ENCODE peak calls at places on chromosomes 4 and X, in ten cellular contexts. R is GM12865, W is tibial artery, Q is glutamatergic neuron, S is GM13977, U is lung, O is PC-9, H is RWPE1, F is thoracic aorta, Z is GM20000. C is an unnamed sample.

GRCh38 chrX:9770319-9770718 is 4.7 kb upstream of the GPR143 start:
- DNase-seq in R (no peak), W (no peak), Q (no peak), S (no peak), U (no peak), O (no peak), H (no peak), F (no peak), Z (no peak), C (no peak)

GRCh38 chr4:90357117-90357710 is 230.0 kb downstream of the CCSER1 start:
- DNase-seq in R (peak), W (no peak), Q (no peak), S (peak), U (no peak), O (no peak), H (peak), F (no peak), Z (peak), C (no peak)

GRCh38 chr4:54233697-54234496 is 4.8 kb downstream of the PDGFRA start:
- DNase-seq in R (peak), W (peak), Q (peak), S (peak), U (peak), O (peak), H (peak), F (no peak), Z (peak), C (peak)

GRCh38 chrX:23901065-23901464 is 6.7 kb downstream of the APOO start:
- DNase-seq in R (peak), W (no peak), Q (no peak), S (no peak), U (no peak), O (peak), H (peak), F (no peak), Z (no peak), C (no peak)

GRCh38 chr4:127604949-127605709 is 27.6 kb upstream of the INTU start:
- DNase-seq in R (peak), W (no peak), Q (no peak), S (peak), U (no peak), O (no peak), H (peak), F (no peak), Z (no peak), C (no peak)

GRCh38 chr4:1055721-1056590 is 44.5 kb downstream of the FGFRL1 start:
- DNase-seq in R (peak), W (no peak), Q (no peak), S (peak), U (no peak), O (no peak), H (no peak), F (no peak), Z (peak), C (no peak)

GRCh38 chrX:68332156-68332823 is 101.0 kb downstream of the OPHN1 start:
- DNase-seq in R (no peak), W (no peak), Q (no peak), S (no peak), U (no peak), O (no peak), H (no peak), F (no peak), Z (no peak), C (no peak)

GRCh38 chrX:18769812-18770573 is 62.5 kb downstream of the PPEF1 start:
- DNase-seq in R (no peak), W (no peak), Q (no peak), S (no peak), U (no peak), O (no peak), H (no peak), F (no peak), Z (peak), C (no peak)

GRCh38 chr4:77777135-77777777 is 41.9 kb downstream of the CNOT6L start:
- DNase-seq in R (no peak), W (no peak), Q (no peak), S (no peak), U (no peak), O (no peak), H (no peak), F (no peak), Z (no peak), C (no peak)

GRCh38 chrX:134671207-134671750 is 13.0 kb upstream of the PLAC1 start:
- DNase-seq in R (no peak), W (no peak), Q (no peak), S (no peak), U (no peak), O (no peak), H (no peak), F (no peak), Z (no peak), C (no peak)

GRCh38 chrX:96611619-96612362 is 72.9 kb upstream of the DIAPH2 start:
- DNase-seq in R (no peak), W (no peak), Q (no peak), S (no peak), U (no peak), O (no peak), H (no peak), F (no peak), Z (no peak), C (no peak)

GRCh38 chr4:150310159-150310895 is 232.1 kb downstream of the DCLK2 start:
- DNase-seq in R (no peak), W (no peak), Q (no peak), S (no peak), U (no peak), O (no peak), H (no peak), F (no peak), Z (no peak), C (no peak)

GRCh38 chr4:71209161-71209560 is 129.7 kb upstream of the SLC4A4 start:
- DNase-seq in R (no peak), W (no peak), Q (no peak), S (no peak), U (no peak), O (no peak), H (no peak), F (no peak), Z (no peak), C (no peak)

GRCh38 chr4:16083217-16084191 is at the start of gene PROM1:
- DNase-seq in R (no peak), W (no peak), Q (peak), S (peak), U (no peak), O (no peak), H (no peak), F (no peak), Z (no peak), C (no peak)

GRCh38 chr4:81454498-81454897 is 17.2 kb downstream of the RASGEF1B start:
- DNase-seq in R (no peak), W (no peak), Q (no peak), S (no peak), U (no peak), O (peak), H (peak), F (no peak), Z (no peak), C (no peak)

GRCh38 chr4:141410839-141411238 is 190.1 kb downstream of the ZNF330 start:
- DNase-seq in R (no peak), W (no peak), Q (no peak), S (no peak), U (no peak), O (no peak), H (no peak), F (no peak), Z (no peak), C (no peak)

GRCh38 chr4:30181918-30182317 is 538.3 kb upstream of the PCDH7 start:
- DNase-seq in R (no peak), W (no peak), Q (no peak), S (no peak), U (no peak), O (no peak), H (no peak), F (no peak), Z (no peak), C (no peak)

GRCh38 chr4:41257257-41257900 is 651 bp downstream of the UCHL1 start:
- DNase-seq in R (peak), W (peak), Q (peak), S (peak), U (peak), O (peak), H (peak), F (peak), Z (peak), C (no peak)

GRCh38 chr4:84957509-84958420 is 8.7 kb downstream of the WDFY3 start:
- DNase-seq in R (no peak), W (no peak), Q (no peak), S (no peak), U (no peak), O (no peak), H (no peak), F (no peak), Z (no peak), C (no peak)

GRCh38 chr4:107711831-107712230 is 8.2 kb downstream of the PAPSS1 start:
- DNase-seq in R (no peak), W (no peak), Q (no peak), S (no peak), U (no peak), O (no peak), H (no peak), F (no peak), Z (no peak), C (no peak)
- TF ChIP-seq CTCF in R (no peak), W (no peak), Q (no peak), S (no peak), U (no peak), O (no peak), H (no peak), F (no peak), Z (no peak), C (no peak)

GRCh38 chr4:63563288-63564014 is 845.8 kb downstream of the TECRL start:
- DNase-seq in R (no peak), W (no peak), Q (no peak), S (no peak), U (no peak), O (no peak), H (no peak), F (no peak), Z (no peak), C (no peak)
- TF ChIP-seq CTCF in R (no peak), W (no peak), Q (no peak), S (peak), U (no peak), O (no peak), H (no peak), F (no peak), Z (peak), C (no peak)

GRCh38 chr4:133812236-133812635 is 389.4 kb downstream of the PABPC4L start:
- DNase-seq in R (no peak), W (no peak), Q (peak), S (no peak), U (no peak), O (no peak), H (no peak), F (no peak), Z (no peak), C (no peak)

GRCh38 chr4:133808151-133808550 is 393.4 kb downstream of the PABPC4L start:
- DNase-seq in R (no peak), W (no peak), Q (no peak), S (peak), U (no peak), O (no peak), H (no peak), F (no peak), Z (no peak), C (no peak)

GRCh38 chr4:133812954-133813353 is 388.6 kb downstream of the PABPC4L start:
- DNase-seq in R (no peak), W (no peak), Q (no peak), S (no peak), U (no peak), O (no peak), H (no peak), F (no peak), Z (no peak), C (no peak)
- TF ChIP-seq CTCF in R (no peak), W (no peak), Q (no peak), S (no peak), U (no peak), O (no peak), H (no peak), F (no peak), Z (no peak), C (no peak)

DNA sequence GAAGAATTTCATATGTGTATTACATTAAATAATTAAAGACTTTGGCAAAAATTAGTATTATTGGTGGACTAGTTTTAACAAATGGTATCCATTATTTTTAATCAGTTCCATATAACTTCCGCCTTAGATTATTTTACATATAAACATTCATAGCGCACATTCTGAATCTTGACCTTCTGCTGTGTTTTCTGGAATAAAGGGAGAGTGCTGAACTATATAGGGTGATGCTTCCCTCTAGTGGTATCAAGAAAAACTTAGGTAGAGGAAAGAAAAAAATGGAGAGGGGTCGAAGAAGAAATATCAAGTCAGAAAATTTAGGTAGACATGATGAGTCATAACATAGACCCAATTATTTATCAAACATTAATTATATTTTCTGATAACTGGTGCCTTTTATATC is 155.6 kb upstream of the PACRGL start:
- DNase-seq in R (peak), W (no peak), Q (no peak), S (no peak), U (no peak), O (no peak), H (peak), F (no peak), Z (peak), C (no peak)
- TF ChIP-seq CTCF in R (peak), W (peak), Q (peak), S (no peak), U (no peak), O (peak), H (peak), F (peak), Z (no peak), C (no peak)

DNA sequence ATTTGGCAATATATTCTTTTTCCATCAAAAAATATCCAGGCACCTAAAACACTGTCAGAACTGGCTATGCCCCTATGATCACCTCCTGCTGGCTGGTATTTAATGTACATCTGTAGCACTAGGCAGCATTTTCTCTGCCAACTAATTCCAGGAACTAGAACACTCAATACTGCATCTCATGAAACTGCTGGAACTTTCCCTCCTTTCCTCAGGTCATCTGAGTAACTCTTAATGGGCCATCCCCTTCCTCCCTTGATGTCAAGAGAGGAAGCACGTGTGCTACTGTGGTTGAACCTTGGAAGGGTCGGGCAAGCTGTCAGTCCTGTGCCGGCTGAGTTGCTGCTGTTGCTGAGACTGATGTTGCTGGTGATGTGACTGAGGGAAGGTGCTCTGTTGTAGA is 39.4 kb downstream of the TMEM165 start:
- DNase-seq in R (peak), W (no peak), Q (no peak), S (no peak), U (no peak), O (no peak), H (no peak), F (no peak), Z (peak), C (no peak)
- TF ChIP-seq CTCF in R (peak), W (no peak), Q (no peak), S (peak), U (no peak), O (peak), H (no peak), F (peak), Z (no peak), C (no peak)

DNA sequence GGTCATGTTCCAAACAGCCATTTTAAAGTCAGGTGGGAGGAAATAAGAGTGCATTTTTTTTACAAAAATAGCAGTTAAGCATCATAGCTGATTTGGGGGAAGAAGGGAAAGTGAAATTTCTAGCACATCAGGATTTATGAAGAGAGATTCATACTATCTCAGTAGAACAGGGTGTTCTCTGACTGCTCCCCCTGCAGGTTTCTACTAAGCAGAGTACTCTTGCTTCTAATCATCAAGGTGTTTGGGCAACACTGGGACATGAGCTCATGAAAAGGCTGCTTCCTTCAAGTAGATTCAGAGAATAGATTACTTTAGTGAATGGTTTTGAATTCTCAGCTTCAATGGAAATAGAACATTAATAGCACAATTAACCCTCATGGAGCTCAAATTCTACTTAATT is 591.4 kb upstream of the PCDH10 start:
- DNase-seq in R (no peak), W (no peak), Q (no peak), S (peak), U (no peak), O (no peak), H (no peak), F (no peak), Z (no peak), C (no peak)
- TF ChIP-seq CTCF in R (no peak), W (no peak), Q (no peak), S (no peak), U (no peak), O (no peak), H (no peak), F (no peak), Z (no peak), C (no peak)

DNA sequence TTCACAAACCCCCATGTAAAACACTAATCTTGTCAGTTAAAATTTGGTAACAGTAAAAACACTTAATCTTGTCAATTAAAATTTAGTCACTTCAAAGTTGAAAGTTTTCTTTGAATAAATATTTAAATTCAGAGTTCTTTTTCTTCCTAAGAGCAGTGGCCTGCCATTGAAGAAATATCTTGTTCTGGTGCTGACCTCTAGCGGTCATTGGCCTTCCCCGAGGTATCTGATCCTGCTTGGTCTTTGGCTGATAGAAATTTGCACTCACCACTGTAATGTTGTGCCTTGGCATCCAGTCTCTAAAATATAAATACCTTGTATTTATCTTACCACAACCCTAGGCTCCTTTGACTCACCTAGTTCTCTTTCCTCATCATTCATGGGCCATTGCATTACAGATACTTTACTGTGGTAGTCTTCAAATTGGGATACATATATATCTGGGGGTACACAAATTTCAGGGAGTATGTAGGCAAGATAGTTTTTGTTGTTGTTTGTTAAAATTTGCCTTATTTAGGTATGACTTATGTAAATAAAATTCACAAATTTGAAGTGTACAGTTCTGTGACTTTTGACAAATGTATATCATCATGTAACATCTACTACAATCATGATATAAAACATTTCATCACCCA is 6.7 kb upstream of the ART3 start:
- DNase-seq in R (peak), W (peak), Q (peak), S (peak), U (peak), O (peak), H (peak), F (peak), Z (peak), C (peak)
- TF ChIP-seq CTCF in R (peak), W (peak), Q (peak), S (peak), U (peak), O (peak), H (peak), F (peak), Z (peak), C (peak)

DNA sequence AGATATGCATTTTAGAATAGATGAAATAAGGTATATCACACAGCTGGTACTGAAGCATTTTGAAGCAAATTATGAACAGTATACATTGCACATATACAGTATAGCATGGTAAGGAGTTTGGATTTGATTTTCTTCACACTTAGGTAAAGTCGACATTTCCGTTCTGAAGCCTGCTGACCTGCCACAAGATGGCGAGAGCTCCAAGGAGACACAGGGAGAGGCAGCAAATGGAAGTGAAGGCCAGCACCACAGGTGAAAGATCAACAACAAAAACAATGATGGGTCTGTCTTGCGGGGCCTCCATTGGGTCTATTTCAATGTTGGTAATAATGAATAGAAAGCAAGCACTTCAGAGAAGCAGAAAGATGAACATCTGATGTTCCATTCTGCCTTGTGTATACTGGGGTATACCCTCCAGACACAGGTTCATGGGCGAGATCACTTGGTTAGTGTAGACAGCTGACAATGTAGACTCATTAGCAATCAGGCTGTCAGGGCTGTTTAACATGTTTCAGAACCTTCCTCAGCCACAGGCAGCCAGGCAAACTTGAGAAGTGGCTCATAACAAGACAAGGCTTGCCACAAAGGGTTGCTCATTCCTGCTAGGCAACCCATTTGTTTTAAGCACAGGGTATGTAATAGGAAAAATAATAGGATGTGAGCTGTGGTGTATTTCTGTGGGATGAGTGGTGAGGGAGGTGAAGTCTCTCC is 21.4 kb upstream of the NOX1 start:
- DNase-seq in R (peak), W (no peak), Q (peak), S (no peak), U (no peak), O (peak), H (peak), F (no peak), Z (peak), C (no peak)
- TF ChIP-seq CTCF in R (peak), W (peak), Q (no peak), S (peak), U (no peak), O (peak), H (peak), F (no peak), Z (peak), C (no peak)

GRCh38 chrX:29231800-29232199 is 644.6 kb downstream of the IL1RAPL1 start:
- DNase-seq in R (no peak), W (no peak), Q (no peak), S (no peak), U (no peak), O (no peak), H (no peak), F (no peak), Z (no peak), C (no peak)
- TF ChIP-seq CTCF in R (peak), W (no peak), Q (no peak), S (peak), U (no peak), O (peak), H (no peak), F (no peak), Z (no peak), C (no peak)

C was measured in omental fat pad.